ENCODE peak calls at places on chromosomes 3 and 15, in four cellular contexts. J is iPS-NIHi11; G is astrocyte of the spinal cord; E is activated CD8-positive, alpha-beta memory T cell treated with anti-CD3 and anti-CD28 coated beads for 24 hours. O is an unnamed sample.

GRCh38 chr3:14113964-14114667 is 10.6 kb downstream of the CHCHD4 start:
- DNase-seq in J (no peak), G (no peak), E (no peak), O (no peak)

GRCh38 chr3:185732782-185733181 is 92.1 kb downstream of the IGF2BP2 start:
- DNase-seq in J (no peak), G (peak), E (no peak), O (no peak)

GRCh38 chr3:19254784-19255338 is 106.6 kb downstream of the KCNH8 start:
- DNase-seq in J (no peak), G (no peak), E (no peak), O (no peak)

GRCh38 chr3:195078891-195079440 is 192.0 kb downstream of the XXYLT1 start:
- DNase-seq in J (no peak), G (no peak), E (no peak), O (no peak)

GRCh38 chr3:173275740-173276139 is 121.8 kb upstream of the NLGN1 start:
- DNase-seq in J (peak), G (no peak), E (no peak), O (no peak)

GRCh38 chr3:140467104-140467577 is 210.7 kb upstream of the TRIM42 start:
- DNase-seq in J (no peak), G (peak), E (no peak), O (no peak)

GRCh38 chr3:123027292-123028232 is at the start of gene SEMA5B:
- DNase-seq in J (peak), G (no peak), E (peak), O (no peak)

GRCh38 chr15:60000113-60000823 is 3.8 kb upstream of the FOXB1 start:
- DNase-seq in J (no peak), G (no peak), E (no peak), O (no peak)

GRCh38 chr15:42001236-42001635 is 19.6 kb downstream of the PLA2G4E start:
- DNase-seq in J (no peak), G (no peak), E (no peak), O (no peak)